ENCODE peak calls at places on chromosomes 16 and 17, in eight cellular contexts. Q, W, Z, X, M, G, P and I are unnamed samples.

GRCh38 chr17:57422574-57423164 is 166.3 kb downstream of the MSI2 start:
- DNase-seq in Q (peak; percentile 71), W (no peak), Z (no peak), X (no peak), M (no peak), G (peak; percentile 43), P (no peak), I (no peak)

GRCh38 chr17:76138234-76138895 is 2.7 kb downstream of the FOXJ1 start:
- DNase-seq in Q (no peak), W (no peak), Z (no peak), X (no peak), M (no peak), G (no peak), P (no peak), I (no peak)

GRCh38 chr16:11025120-11025531 is 80.8 kb downstream of the CLEC16A start:
- DNase-seq in Q (no peak), W (no peak), Z (no peak), X (no peak), M (no peak), G (peak; percentile 62), P (no peak), I (no peak)

GRCh38 chr17:61847659-61848058 is 15.7 kb downstream of the BRIP1 start:
- DNase-seq in Q (no peak), W (no peak), Z (no peak), X (no peak), M (no peak), G (no peak), P (no peak), I (no peak)

GRCh38 chr16:79599256-79599836 is 1.2 kb downstream of the MAF start:
- DNase-seq in Q (no peak), W (peak; percentile 78), Z (peak; percentile 41), X (peak; percentile 41), M (no peak), G (peak; percentile 49), P (no peak), I (no peak)

GRCh38 chr17:81980122-81980521 is 2.7 kb downstream of the ASPSCR1 start:
- DNase-seq in Q (no peak), W (no peak), Z (no peak), X (no peak), M (no peak), G (no peak), P (no peak), I (no peak)

GRCh38 chr17:3557768-3558583 is at the start of gene TRPV3:
- DNase-seq in Q (peak; percentile 80), W (no peak), Z (no peak), X (no peak), M (peak; percentile 54), G (peak; percentile 75), P (peak; percentile 11), I (peak; percentile 73)

GRCh38 chr17:82979718-82980117 is 99.7 kb upstream of the METRNL start:
- DNase-seq in Q (no peak), W (no peak), Z (no peak), X (no peak), M (no peak), G (no peak), P (no peak), I (no peak)

GRCh38 chr16:11743308-11744074 is 834 bp upstream of the TXNDC11 start:
- DNase-seq in Q (peak; percentile 66), W (no peak), Z (peak; percentile 44), X (peak; percentile 15), M (no peak), G (peak; percentile 37), P (no peak), I (no peak)

GRCh38 chr17:57945999-57946797 is 9.0 kb downstream of the CUEDC1 start:
- DNase-seq in Q (peak; percentile 92), W (no peak), Z (no peak), X (no peak), M (no peak), G (no peak), P (no peak), I (no peak)

GRCh38 chr17:21214777-21215541 is 998 bp upstream of the TMEM11 start:
- DNase-seq in Q (peak; percentile 11), W (no peak), Z (no peak), X (no peak), M (no peak), G (no peak), P (no peak), I (peak; percentile 5)

GRCh38 chr17:68356949-68357455 is 65.7 kb downstream of the ARSG start:
- DNase-seq in Q (no peak), W (no peak), Z (no peak), X (no peak), M (no peak), G (no peak), P (no peak), I (no peak)

GRCh38 chr17:78185981-78186688 is 717 bp downstream of the TK1 start:
- DNase-seq in Q (peak; percentile 12), W (peak; percentile 80), Z (no peak), X (no peak), M (no peak), G (peak; percentile 34), P (no peak), I (no peak)

GRCh38 chr17:41578971-41579370 is 7.1 kb upstream of the KRT9 start:
- DNase-seq in Q (no peak), W (no peak), Z (no peak), X (no peak), M (no peak), G (no peak), P (no peak), I (no peak)

GRCh38 chr17:66301864-66302741 is at the start of gene PRKCA:
- DNase-seq in Q (peak; percentile 48), W (peak; percentile 91), Z (peak; percentile 82), X (peak; percentile 79), M (peak; percentile 72), G (peak; percentile 77), P (peak; percentile 38), I (peak; percentile 57)

GRCh38 chr16:56191807-56192643 is 736 bp downstream of the GNAO1 start:
- DNase-seq in Q (no peak), W (peak; percentile 69), Z (no peak), X (no peak), M (no peak), G (no peak), P (no peak), I (no peak)

GRCh38 chr17:66330646-66331037 is 28.2 kb downstream of the PRKCA start:
- DNase-seq in Q (no peak), W (no peak), Z (peak; percentile 38), X (no peak), M (no peak), G (no peak), P (no peak), I (no peak)

GRCh38 chr16:78364501-78364900 is 265.0 kb downstream of the WWOX start:
- DNase-seq in Q (no peak), W (no peak), Z (no peak), X (no peak), M (no peak), G (no peak), P (no peak), I (no peak)

GRCh38 chr17:4480929-4481898 is 17.5 kb upstream of the SPNS2 start:
- DNase-seq in Q (no peak), W (no peak), Z (no peak), X (no peak), M (no peak), G (peak; percentile 60), P (peak; percentile 24), I (no peak)

GRCh38 chr16:51968756-51969155 is 578.2 kb downstream of the TOX3 start:
- DNase-seq in Q (no peak), W (no peak), Z (no peak), X (no peak), M (no peak), G (no peak), P (no peak), I (no peak)

GRCh38 chr16:89565506-89566372 is 5.3 kb downstream of the RPL13 start:
- DNase-seq in Q (peak; percentile 42), W (peak; percentile 77), Z (no peak), X (peak; percentile 30), M (peak; percentile 59), G (peak; percentile 84), P (no peak), I (no peak)

GRCh38 chr16:81526199-81526598 is 81.6 kb downstream of the CMIP start:
- DNase-seq in Q (peak; percentile 79), W (no peak), Z (no peak), X (no peak), M (no peak), G (no peak), P (no peak), I (no peak)